ENCODE peak calls at places on chromosomes 5 and 9, in seven cellular contexts. P is activated gamma-delta T cell treated with Interleukin-2 at 50 U/mL for 16 hours; U is left colon; M is H7; D is pancreas; Q is naive thymus-derived CD8-positive, alpha-beta T cell; V is lower leg skin. I is an unnamed sample.

GRCh38 chr5:68994645-68995044 is 99.2 kb upstream of the SLC30A5 start:
- DNase-seq in P (no peak), U (no peak), M (no peak), D (no peak), Q (no peak), V (no peak), I (no peak)

GRCh38 chr5:138974227-138975063 is 99.3 kb upstream of the LRRTM2 start:
- DNase-seq in P (no peak), U (no peak), M (no peak), D (peak; percentile 63), Q (no peak), V (peak; percentile 41), I (peak; percentile 37)

GRCh38 chr5:68845121-68845520 is 248.7 kb upstream of the SLC30A5 start:
- DNase-seq in P (no peak), U (no peak), M (no peak), D (no peak), Q (no peak), V (no peak), I (no peak)

GRCh38 chr5:87347841-87348240 is 64.9 kb downstream of the CCNH start:
- DNase-seq in P (no peak), U (no peak), M (no peak), D (no peak), Q (no peak), V (no peak), I (no peak)

GRCh38 chr5:142063878-142064331 is 44.7 kb upstream of the NDFIP1 start:
- DNase-seq in P (peak; percentile 31), U (peak; percentile 11), M (peak; percentile 72), D (peak; percentile 27), Q (peak; percentile 60), V (peak; percentile 38), I (peak; percentile 88)

GRCh38 chr5:157303667-157304327 is 37.9 kb downstream of the CYFIP2 start:
- DNase-seq in P (peak; percentile 37), U (no peak), M (peak; percentile 83), D (no peak), Q (peak; percentile 66), V (no peak), I (peak; percentile 93)

GRCh38 chr9:131272212-131272611 is 4.1 kb downstream of the FAM78A start:
- DNase-seq in P (no peak), U (no peak), M (no peak), D (no peak), Q (no peak), V (no peak), I (no peak)

GRCh38 chr9:98974994-98975712 is 31.4 kb downstream of the COL15A1 start:
- DNase-seq in P (peak; percentile 79), U (peak; percentile 88), M (peak; percentile 95), D (peak; percentile 81), Q (peak; percentile 63), V (peak; percentile 70), I (peak; percentile 98)

GRCh38 chr5:153781325-153781724 is 257.4 kb downstream of the FAM114A2 start:
- DNase-seq in P (no peak), U (no peak), M (no peak), D (no peak), Q (no peak), V (no peak), I (peak; percentile 58)

GRCh38 chr5:535781-536698 is 11.8 kb upstream of the SLC9A3 start:
- DNase-seq in P (no peak), U (no peak), M (no peak), D (no peak), Q (no peak), V (no peak), I (no peak)

GRCh38 chr9:27485158-27485557 is 38.9 kb upstream of the IFNK start:
- DNase-seq in P (no peak), U (no peak), M (no peak), D (no peak), Q (no peak), V (no peak), I (no peak)

GRCh38 chr5:79021753-79022152 is 36.6 kb upstream of the ARSB start:
- DNase-seq in P (no peak), U (no peak), M (no peak), D (no peak), Q (no peak), V (no peak), I (peak; percentile 41)